ENCODE peak calls at places on chromosomes 7 and 10, in five cellular contexts. P is HCT116, O is GM23338, K is PC-3, W is GM23248. R is an unnamed sample.

GRCh38 chr7:98802088-98802780 is 67.6 kb downstream of the TMEM130 start:
- DNase-seq in O (peak; percentile 25), P (peak; percentile 55), W (peak; percentile 55), K (peak; percentile 10), R (peak; percentile 88)

GRCh38 chr10:93403152-93403551 is 79.0 kb downstream of the MYOF start:
- DNase-seq in O (no peak), W (no peak), P (no peak), K (no peak), R (no peak)

GRCh38 chr10:27746364-27747095 is 911 bp upstream of the MKX start:
- DNase-seq in W (peak; percentile 40), P (no peak), O (peak; percentile 47), K (no peak), R (no peak)

GRCh38 chr7:82740246-82740848 is 296.8 kb upstream of the CACNA2D1 start:
- DNase-seq in P (peak; percentile 50), W (peak; percentile 81), K (peak; percentile 73), O (peak; percentile 81), R (peak; percentile 72)

GRCh38 chr7:151080091-151080521 is 503 bp downstream of the FASTK start:
- DNase-seq in K (no peak), P (no peak), W (peak; percentile 79), O (no peak), R (peak; percentile 56)

GRCh38 chr10:34802692-34803091 is 12.4 kb downstream of the PARD3 start:
- DNase-seq in O (no peak), W (no peak), K (no peak), P (peak; percentile 65), R (no peak)

GRCh38 chr10:17961551-17962422 is 10.1 kb downstream of the SLC39A12 start:
- DNase-seq in O (no peak), W (peak; percentile 73), P (no peak), K (peak; percentile 29), R (no peak)

GRCh38 chr7:30896783-30897617 is 14.7 kb upstream of the AQP1 start:
- DNase-seq in K (no peak), P (no peak), O (no peak), W (no peak), R (no peak)

GRCh38 chr7:71775648-71776047 is 636.5 kb downstream of the CALN1 start:
- DNase-seq in P (no peak), O (no peak), W (peak; percentile 18), K (no peak), R (no peak)

GRCh38 chr10:6918305-6918704 is 338.2 kb upstream of the PRKCQ start:
- DNase-seq in W (peak; percentile 24), P (no peak), O (peak; percentile 67), K (no peak), R (no peak)

GRCh38 chr7:123494193-123494796 is 40.1 kb downstream of the IQUB start:
- DNase-seq in O (peak; percentile 53), W (peak; percentile 51), K (peak; percentile 70), P (peak; percentile 21), R (peak; percentile 62)

GRCh38 chr7:82697897-82698296 is 254.3 kb upstream of the CACNA2D1 start:
- DNase-seq in W (peak; percentile 28), O (no peak), P (no peak), K (peak; percentile 37), R (no peak)

GRCh38 chr10:104340692-104341091 is 2.4 kb upstream of the ITPRIP start:
- DNase-seq in W (no peak), P (no peak), K (no peak), O (peak; percentile 37), R (no peak)

GRCh38 chr10:130915065-130915464 is 396.5 kb downstream of the TCERG1L start:
- DNase-seq in W (no peak), K (no peak), O (no peak), P (no peak), R (no peak)

GRCh38 chr7:32275216-32275979 is 205.2 kb upstream of the PDE1C start:
- DNase-seq in O (no peak), P (no peak), W (no peak), K (peak; percentile 22), R (no peak)

GRCh38 chr7:99014113-99014985 is 129.6 kb downstream of the SMURF1 start:
- DNase-seq in K (no peak), W (no peak), P (no peak), O (no peak), R (no peak)

GRCh38 chr7:124152859-124153692 is 120.2 kb upstream of the TMEM229A start:
- DNase-seq in O (peak; percentile 76), K (peak; percentile 67), P (peak; percentile 47), W (peak; percentile 24), R (peak; percentile 54)

GRCh38 chr10:58776613-58777318 is 264.1 kb downstream of the BICC1 start:
- DNase-seq in W (no peak), K (no peak), O (no peak), P (no peak), R (no peak)

GRCh38 chr10:354901-355617 is 219.8 kb downstream of the ZMYND11 start:
- DNase-seq in W (no peak), P (no peak), O (no peak), K (no peak), R (no peak)

GRCh38 chr7:35508623-35509400 is 186.1 kb downstream of the HERPUD2 start:
- DNase-seq in P (no peak), K (peak; percentile 7), W (no peak), O (no peak), R (peak; percentile 10)

GRCh38 chr7:35505031-35505430 is 189.9 kb downstream of the HERPUD2 start:
- DNase-seq in K (no peak), O (peak; percentile 53), W (no peak), P (no peak), R (no peak)

GRCh38 chr7:35498416-35498815 is 196.5 kb downstream of the HERPUD2 start:
- DNase-seq in P (no peak), O (no peak), W (no peak), K (no peak), R (no peak)

GRCh38 chr7:35499226-35499625 is 195.7 kb downstream of the HERPUD2 start:
- DNase-seq in W (no peak), P (no peak), K (no peak), O (no peak), R (no peak)

GRCh38 chr7:35504365-35504764 is 190.6 kb downstream of the HERPUD2 start:
- DNase-seq in K (no peak), O (no peak), W (no peak), P (no peak), R (no peak)
- TF ChIP-seq EZH2phosphoT487 in K (no peak), O (no peak), W (no peak), P (no peak), R (no peak)

DNA sequence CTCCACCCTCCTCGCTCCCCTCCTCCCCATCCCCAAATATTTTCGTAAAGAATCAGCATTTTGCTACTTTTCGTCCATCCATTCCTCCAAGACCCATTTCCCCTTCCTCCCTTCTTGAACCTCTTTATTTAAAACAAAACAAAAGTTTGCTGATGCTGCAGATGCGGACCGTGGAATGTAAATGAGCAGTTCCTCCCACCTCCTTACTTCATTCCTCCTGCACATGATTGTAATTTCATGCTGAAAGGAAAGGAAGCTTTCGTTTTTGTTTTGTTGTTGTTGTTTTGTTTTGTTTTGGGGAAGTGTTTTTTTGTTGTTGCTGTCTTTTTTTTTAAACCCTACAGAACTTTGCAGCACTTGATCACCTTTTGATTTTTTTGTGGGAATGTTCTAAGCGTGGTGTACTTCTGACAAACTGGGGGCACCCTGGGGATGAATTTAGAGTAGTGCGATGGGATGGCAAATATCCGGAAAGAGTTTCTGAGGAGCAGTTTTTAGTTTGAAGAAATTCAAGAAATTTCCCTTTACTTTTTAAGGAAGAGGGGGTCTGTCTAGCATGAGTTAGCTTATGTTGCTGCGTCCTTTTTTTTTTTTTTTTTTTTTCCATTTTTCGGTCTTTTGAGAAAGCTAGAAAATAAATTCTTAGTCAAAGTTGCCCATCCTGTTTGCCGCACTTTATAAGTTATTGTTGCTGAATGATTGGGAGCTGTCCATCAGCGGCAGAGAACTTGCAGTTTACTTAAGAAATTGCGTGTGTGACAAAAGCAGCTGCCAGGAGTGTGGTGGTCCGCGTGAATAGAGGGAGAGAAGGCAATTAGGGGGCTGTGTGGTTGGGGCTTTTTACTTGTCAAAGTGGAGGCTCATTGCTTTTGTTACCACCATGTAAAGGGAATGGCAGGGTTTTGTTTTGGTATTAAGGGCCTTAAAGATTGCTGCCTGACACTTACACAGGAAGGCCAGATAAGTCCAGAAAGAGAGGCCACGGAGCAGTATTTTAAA is 177.5 kb downstream of the TCF7L2 start:
- DNase-seq in P (no peak), K (no peak), W (peak; percentile 67), O (no peak), R (no peak)
- H4K20me1 ChIP-seq in P (peaks cover 40% of the 10 kb centered on the region), K (peaks cover 4% of the 10 kb centered on the region), W (no peaks in the 10 kb centered on the region), O (peaks cover 40% of the 10 kb centered on the region), R (peaks cover 44% of the 10 kb centered on the region)

GRCh38 chr7:6588566-6588965 is 1.3 kb upstream of the INTS15 start:
- DNase-seq in W (no peak), O (no peak), P (no peak), K (no peak), R (no peak)

GRCh38 chr7:6590645-6591110 is 857 bp downstream of the INTS15 start:
- DNase-seq in W (no peak), O (peak; percentile 63), K (no peak), P (no peak), R (no peak)

GRCh38 chr7:6589151-6589828 is 531 bp upstream of the INTS15 start:
- DNase-seq in P (no peak), O (peak; percentile 21), K (no peak), W (no peak), R (no peak)

DNA sequence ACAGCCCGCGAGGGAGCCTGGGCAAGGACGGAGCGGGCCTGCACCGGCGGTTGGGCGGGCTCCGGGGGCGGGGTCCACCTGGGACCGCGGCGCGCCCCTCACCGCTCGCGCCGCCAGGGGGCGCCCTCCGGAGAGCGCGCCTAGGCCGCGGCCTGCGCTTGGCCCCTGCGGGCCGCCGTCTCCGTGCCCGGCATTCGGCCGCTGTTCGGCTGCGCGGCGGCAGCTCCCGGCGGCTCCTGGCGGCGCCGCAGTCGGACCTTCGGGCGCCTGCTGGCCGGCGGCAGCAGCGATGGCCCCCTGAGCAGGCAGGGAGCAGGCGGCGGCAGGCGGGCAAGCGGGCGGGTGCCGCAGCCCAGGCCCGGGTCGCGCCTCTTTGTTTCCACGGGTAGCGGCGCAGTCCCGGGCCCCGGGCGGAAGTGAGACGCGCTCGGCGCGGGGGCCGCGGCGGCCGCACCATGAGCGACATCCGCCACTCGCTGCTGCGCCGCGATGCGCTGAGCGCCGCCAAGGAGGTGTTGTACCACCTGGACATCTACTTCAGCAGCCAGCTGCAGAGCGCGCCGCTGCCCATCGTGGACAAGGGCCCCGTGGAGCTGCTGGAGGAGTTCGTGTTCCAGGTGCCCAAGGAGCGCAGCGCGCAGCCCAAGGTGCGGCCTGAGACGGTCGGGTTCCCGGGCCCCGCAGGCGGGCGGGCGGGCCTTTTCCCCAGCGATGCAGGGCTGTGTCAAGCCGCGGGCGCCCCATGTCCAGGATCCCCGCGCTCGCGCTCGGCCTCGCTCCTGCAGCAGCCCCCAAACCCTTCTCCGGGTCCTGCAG is at the start of gene INTS15:
- DNase-seq in O (peak; percentile 88), K (peak; percentile 86), W (peak; percentile 91), P (peak; percentile 69), R (peak; percentile 94)
- TF ChIP-seq EZH2 in O (no peak), K (no peak), W (no peak), P (no peak), R (no peak)

DNA sequence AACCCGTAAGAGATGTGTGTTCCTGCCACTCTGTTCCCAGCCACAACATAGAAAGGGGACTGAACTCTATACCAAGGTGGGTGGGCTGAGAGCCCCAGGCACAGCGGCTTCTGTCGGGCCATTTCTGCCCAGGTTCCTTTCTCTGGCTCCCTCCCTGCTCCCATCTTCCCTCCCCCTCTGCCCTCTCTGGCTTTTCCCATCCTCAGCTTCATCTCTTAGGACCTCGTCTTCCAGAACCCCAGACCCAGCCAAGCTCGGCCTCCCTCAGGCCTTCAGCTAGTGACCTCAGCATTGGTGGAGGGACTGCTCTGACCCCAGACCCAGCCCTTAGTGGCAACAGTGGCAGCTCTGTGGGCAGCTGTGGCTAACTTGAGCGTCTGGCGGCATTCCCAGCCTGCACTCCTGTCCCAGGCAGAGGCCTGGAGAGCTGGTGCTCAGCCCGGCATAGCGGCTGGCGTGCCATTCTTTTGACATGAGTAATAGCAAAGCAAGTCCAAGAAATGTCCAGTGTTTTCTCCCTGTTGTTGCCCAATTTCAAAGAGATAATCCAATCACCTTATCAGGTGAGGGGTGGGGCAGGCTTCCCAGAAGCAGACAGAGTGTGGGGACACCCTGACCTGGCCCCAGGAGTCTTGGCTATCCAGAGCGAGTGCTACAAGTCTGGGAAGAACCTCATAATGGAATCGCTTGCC is 15.9 kb downstream of the PTPRE start:
- DNase-seq in K (peak; percentile 83), W (peak; percentile 88), P (peak; percentile 83), O (no peak), R (peak; percentile 81)
- TF ChIP-seq EZH2phosphoT487 in K (no peak), W (no peak), P (no peak), O (no peak), R (no peak)